ENCODE peak calls at places on chromosome 9, in five cellular contexts. A, B, L, Q and S are unnamed samples. For H3K36me3, the result is how much of the 10 kb centered on the place peaks cover.

GRCh38 chr9:76441551-76442322 is 17.2 kb upstream of the GCNT1 start:
- DNase-seq in A (peak), B (no peak), L (no peak), Q (no peak), S (no peak)

GRCh38 chr9:111298831-111299603 is 31.0 kb downstream of the OR2K2 start:
- DNase-seq in A (peak), B (peak), L (peak), Q (peak), S (peak)

GRCh38 chr9:109556061-109556460 is 58.0 kb upstream of the PTPN3 start:
- DNase-seq in A (no peak), B (peak), L (no peak), Q (no peak), S (no peak)

GRCh38 chr9:100591639-100592412 is 13.9 kb downstream of the CAVIN4 start:
- DNase-seq in A (no peak), B (no peak), L (no peak), Q (no peak), S (no peak)

GRCh38 chr9:130254753-130255637 is 10.6 kb upstream of the HMCN2 start:
- DNase-seq in A (no peak), B (no peak), L (peak), Q (no peak), S (no peak)

GRCh38 chr9:136316896-136317676 is 10.3 kb upstream of the GPSM1 start:
- DNase-seq in A (no peak), B (no peak), L (no peak), Q (peak), S (no peak)

GRCh38 chr9:130902204-130903185 is 5.9 kb upstream of the QRFP start:
- DNase-seq in A (no peak), B (no peak), L (no peak), Q (no peak), S (no peak)

GRCh38 chr9:133613396-133613795 is 4.2 kb upstream of the FAM163B start:
- DNase-seq in A (no peak), B (no peak), L (no peak), Q (no peak), S (no peak)

GRCh38 chr9:96501981-96502833 is 52.2 kb downstream of the HABP4 start:
- DNase-seq in A (no peak), B (no peak), L (no peak), Q (no peak), S (no peak)

GRCh38 chr9:86557063-86557766 is 203.0 kb upstream of the TUT7 start:
- DNase-seq in A (peak), B (no peak), L (no peak), Q (peak), S (no peak)

GRCh38 chr9:113483676-113484257 is 20.2 kb downstream of the RGS3 start:
- DNase-seq in A (no peak), B (no peak), L (no peak), Q (no peak), S (no peak)

GRCh38 chr9:1837453-1838084 is 177.6 kb upstream of the SMARCA2 start:
- DNase-seq in A (peak), B (peak), L (no peak), Q (no peak), S (peak)

GRCh38 chr9:12904261-12905000 is 129.6 kb downstream of the LURAP1L start:
- DNase-seq in A (no peak), B (no peak), L (no peak), Q (no peak), S (no peak)

GRCh38 chr9:18749711-18750110 is 275.8 kb downstream of the ADAMTSL1 start:
- DNase-seq in A (no peak), B (no peak), L (no peak), Q (no peak), S (no peak)

GRCh38 chr9:20340161-20340861 is 282.0 kb downstream of the MLLT3 start:
- DNase-seq in A (peak), B (no peak), L (no peak), Q (no peak), S (no peak)

GRCh38 chr9:75023846-75024245 is 4.2 kb downstream of the CARNMT1 start:
- DNase-seq in A (no peak), B (no peak), L (no peak), Q (no peak), S (no peak)

DNA sequence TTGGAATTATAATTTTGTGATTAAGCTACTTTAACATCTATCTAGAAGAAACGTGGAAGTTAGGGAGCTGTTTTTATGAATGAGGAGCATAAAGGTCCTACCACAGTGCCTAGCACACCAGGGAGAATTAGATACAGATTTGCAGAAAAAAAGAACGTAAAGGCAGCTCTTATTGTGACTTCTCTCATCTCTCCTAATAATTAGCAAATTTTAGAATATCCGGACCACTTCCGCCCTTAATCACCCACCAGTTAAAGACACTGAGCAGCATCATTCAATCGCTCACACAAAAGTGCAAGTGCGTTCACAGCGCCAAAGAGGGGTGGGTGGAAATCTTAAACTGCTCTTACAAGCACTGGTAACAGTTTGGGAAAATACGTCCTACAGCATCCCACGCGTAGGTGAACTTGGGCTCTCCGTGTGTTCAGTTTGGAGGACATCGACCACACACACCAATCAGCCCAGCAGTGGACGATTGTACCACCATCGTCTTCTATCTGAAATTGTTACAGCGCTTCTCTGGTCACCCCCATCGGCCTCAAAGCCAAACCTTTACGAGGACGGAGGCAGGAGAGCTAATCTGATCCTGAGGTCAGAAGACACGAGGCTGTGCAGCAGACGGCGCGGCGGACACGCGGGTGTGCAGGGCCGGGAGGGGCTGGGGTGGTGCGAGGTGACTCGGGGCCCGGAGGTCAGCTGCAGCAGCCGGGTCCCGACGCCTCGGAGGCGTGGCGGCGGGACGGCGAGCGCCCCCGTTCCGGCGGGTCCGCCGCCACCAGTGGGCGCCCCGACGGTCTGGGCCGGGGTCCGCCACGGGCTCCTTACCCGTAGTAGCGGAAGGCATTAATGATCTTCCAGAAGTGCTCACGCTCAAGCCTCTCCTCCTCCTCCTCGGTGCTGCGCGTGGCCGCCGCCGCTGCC is 646 bp downstream of the CARNMT1 start:
- DNase-seq in A (peak), B (peak), L (peak), Q (peak), S (no peak)
- TF ChIP-seq CTCF in A (no peak), B (peak), L (no peak), Q (no peak), S (no peak)

DNA sequence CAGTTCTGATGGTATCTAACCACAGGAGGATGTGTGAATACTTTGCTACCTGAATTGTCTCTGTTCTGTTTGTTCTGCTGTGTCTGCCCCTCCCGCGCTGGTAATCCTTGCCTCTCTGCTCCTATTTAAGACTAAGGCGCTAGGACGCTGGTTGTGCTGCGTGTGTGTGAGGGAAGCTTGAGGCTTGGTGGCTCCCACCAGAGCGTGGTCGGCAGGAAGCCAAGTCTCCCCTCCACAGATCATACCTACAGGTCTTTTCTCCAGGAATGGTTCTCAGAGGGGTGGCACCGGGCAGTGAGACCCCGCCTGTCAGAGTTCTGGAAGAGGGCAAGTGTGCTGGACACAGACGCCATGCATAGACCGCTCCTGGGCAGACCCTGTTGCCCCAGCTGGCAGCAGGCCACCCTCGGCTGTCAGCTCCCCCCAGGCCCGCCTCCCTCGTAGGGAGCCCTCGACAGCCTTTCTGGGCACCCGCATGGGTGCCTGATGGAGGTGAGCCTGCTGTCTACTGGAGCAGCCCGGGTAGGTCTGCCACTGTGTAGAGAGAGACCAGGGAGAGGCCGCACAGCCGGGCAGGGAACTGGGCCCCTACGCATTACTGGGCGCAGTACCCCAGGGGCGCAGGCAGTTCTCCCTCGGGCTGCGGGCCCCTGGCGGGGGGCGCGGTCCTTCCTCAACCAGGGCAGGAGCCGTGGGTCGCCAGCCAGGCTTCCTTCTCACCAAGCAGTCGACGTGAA is 53.4 kb upstream of the ROR2 start:
- DNase-seq in A (no peak), B (no peak), L (no peak), Q (no peak), S (no peak)
- H3K4me3 ChIP-seq in A (no peak), B (no peak), L (no peak), Q (no peak), S (no peak)

DNA sequence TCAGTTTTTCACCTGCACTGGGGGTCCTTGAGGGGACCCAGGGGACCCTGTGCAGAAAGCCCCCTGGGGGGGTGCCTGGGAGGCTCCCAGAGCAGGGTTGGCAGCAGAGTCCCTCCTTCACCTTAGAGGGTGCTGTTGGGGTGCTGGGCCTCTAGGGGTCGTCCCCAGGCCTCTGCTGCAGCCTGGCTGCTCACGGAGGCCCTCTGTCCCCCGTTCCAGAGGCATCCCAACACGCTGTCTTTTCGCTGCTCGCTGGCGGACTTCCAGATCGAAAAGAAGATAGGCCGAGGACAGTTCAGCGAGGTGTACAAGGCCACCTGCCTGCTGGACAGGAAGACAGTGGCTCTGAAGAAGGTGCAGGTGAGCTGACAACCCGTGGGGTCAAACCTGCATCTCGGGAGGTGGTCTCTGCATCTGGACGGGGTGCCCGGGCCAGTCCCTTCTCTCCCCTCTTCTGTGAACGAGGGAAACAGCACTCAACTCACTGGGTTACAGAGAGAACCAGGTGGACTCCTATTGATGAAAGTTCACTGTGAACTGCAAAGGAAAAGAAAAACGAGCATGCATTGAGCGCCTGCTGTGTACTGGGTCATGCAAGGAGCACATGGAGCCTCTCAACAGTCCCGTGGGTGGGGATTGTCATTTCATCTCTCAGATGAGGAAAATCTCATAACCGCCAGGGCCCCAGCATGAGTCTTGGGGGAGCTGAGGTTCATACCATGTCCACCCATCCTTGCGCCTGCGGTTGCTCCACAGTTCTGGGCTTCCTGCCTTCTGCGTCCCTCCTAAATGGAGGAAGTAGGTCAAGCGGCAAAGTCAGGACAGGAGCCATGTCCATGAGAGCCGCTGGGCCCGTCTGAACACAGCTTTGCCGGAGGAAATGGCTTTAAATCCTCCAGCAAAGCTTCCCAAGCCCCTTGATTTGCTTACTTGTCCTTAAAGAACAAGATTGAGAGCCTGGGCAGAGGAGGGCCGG is 54.8 kb downstream of the NEK6 start:
- DNase-seq in A (no peak), B (no peak), L (no peak), Q (no peak), S (no peak)
- H3K36me3 ChIP-seq in A (under half), B (under half), L (under half), Q (under half), S (half or more)

GRCh38 chr9:134637696-134638502 is 3.7 kb upstream of the COL5A1 start:
- DNase-seq in A (no peak), B (no peak), L (no peak), Q (no peak), S (no peak)

GRCh38 chr9:134636142-134636507 is 5.5 kb upstream of the COL5A1 start:
- DNase-seq in A (no peak), B (no peak), L (peak), Q (no peak), S (no peak)

GRCh38 chr9:134635431-134636141 is 6.0 kb upstream of the COL5A1 start:
- DNase-seq in A (no peak), B (no peak), L (peak), Q (no peak), S (peak)

GRCh38 chr9:134638503-134639090 is 3.0 kb upstream of the COL5A1 start:
- DNase-seq in A (no peak), B (no peak), L (no peak), Q (no peak), S (no peak)

GRCh38 chr9:134637241-134637640 is 4.4 kb upstream of the COL5A1 start:
- DNase-seq in A (no peak), B (no peak), L (peak), Q (no peak), S (no peak)
- TF ChIP-seq CTCF in A (no peak), B (no peak), L (no peak), Q (no peak), S (no peak)

GRCh38 chr9:70049672-70050271 is 6.1 kb downstream of the MAMDC2 start:
- DNase-seq in A (peak), B (no peak), L (peak), Q (peak), S (peak)
- H3K4me3 ChIP-seq in A (no peak), B (no peak), L (no peak), Q (no peak), S (no peak)

DNA sequence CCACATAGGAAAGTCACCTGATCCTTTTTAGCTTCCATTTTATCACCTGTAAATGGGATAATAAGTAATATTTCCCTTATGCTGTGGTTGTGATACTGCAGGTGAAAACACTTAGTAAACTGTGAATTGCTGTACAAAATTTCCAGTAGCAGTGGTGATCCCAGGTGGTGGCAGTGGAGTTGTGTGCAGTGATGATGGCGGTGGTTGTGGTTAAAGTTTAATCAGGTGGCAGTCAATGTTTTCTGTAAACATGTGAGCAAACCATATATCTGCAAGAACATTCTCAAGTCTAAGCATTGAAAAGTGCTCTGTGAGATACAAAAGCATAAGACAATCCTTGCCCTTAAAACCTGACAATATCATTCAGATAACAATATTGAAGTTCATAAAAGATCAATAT is 480.2 kb downstream of the RASEF start:
- DNase-seq in A (no peak), B (no peak), L (no peak), Q (no peak), S (no peak)
- H3K36me3 ChIP-seq in A (under half), B (under half), L (under half), Q (under half), S (under half)

GRCh38 chr9:456365-456764 is 241.7 kb downstream of the DOCK8 start:
- DNase-seq in A (peak), B (no peak), L (no peak), Q (peak), S (no peak)

GRCh38 chr9:463455-464125 is 248.9 kb downstream of the DOCK8 start:
- DNase-seq in A (no peak), B (no peak), L (no peak), Q (no peak), S (no peak)

GRCh38 chr9:462611-463010 is 247.9 kb downstream of the DOCK8 start:
- DNase-seq in A (no peak), B (no peak), L (no peak), Q (no peak), S (no peak)

GRCh38 chr9:459491-460444 is 245.1 kb downstream of the DOCK8 start:
- DNase-seq in A (no peak), B (no peak), L (no peak), Q (no peak), S (no peak)
- TF ChIP-seq CTCF in A (no peak), B (no peak), L (no peak), Q (no peak), S (no peak)